ENCODE peak calls at places on chromosomes 6 and 20, in five cellular contexts. F is HFFc6, P is lung, X is cardiac muscle cell, N is upper lobe of right lung. K is an unnamed sample.
A peak's percentile ranks its signal among the peaks of the same experiment; 100 is the strongest.

GRCh38 chr20:22462975-22463914 is 121.1 kb downstream of the FOXA2 start:
- DNase-seq in N (no peak), X (peak; percentile 8), P (no peak), F (no peak), K (no peak)

GRCh38 chr20:5482791-5483190 is 166.0 kb upstream of the PROKR2 start:
- DNase-seq in P (no peak), X (peak; percentile 56), N (no peak), F (no peak), K (no peak)

GRCh38 chr20:16707674-16708073 is 22.2 kb upstream of the SNRPB2 start:
- DNase-seq in X (no peak), F (no peak), P (no peak), N (no peak), K (no peak)

GRCh38 chr6:131982740-131983259 is 31.6 kb upstream of the CCN2 start:
- DNase-seq in P (no peak), X (peak; percentile 79), F (peak; percentile 75), N (no peak), K (peak; percentile 49)

GRCh38 chr20:23629017-23629541 is 8.7 kb downstream of the CST3 start:
- DNase-seq in X (peak; percentile 88), N (no peak), P (no peak), F (peak; percentile 39), K (no peak)

GRCh38 chr6:112701201-112701600 is 354.1 kb downstream of the RFPL4B start:
- DNase-seq in X (peak; percentile 59), N (no peak), P (no peak), F (no peak), K (no peak)

GRCh38 chr20:57387945-57388351 is 3.2 kb upstream of the RBM38 start:
- DNase-seq in F (no peak), X (no peak), P (no peak), N (no peak), K (no peak)

GRCh38 chr6:514396-514973 is 122.9 kb downstream of the IRF4 start:
- DNase-seq in N (no peak), X (no peak), F (no peak), P (no peak), K (no peak)

GRCh38 chr6:24584390-24584735 is 61.6 kb downstream of the KIAA0319 start:
- DNase-seq in P (no peak), X (no peak), N (no peak), F (no peak), K (no peak)

GRCh38 chr6:32885698-32886286 is 31.8 kb downstream of the PSMB9 start:
- DNase-seq in X (peak; percentile 84), P (no peak), N (no peak), F (peak; percentile 61), K (peak; percentile 44)

GRCh38 chr6:161835426-161836029 is 561.7 kb upstream of the AGPAT4 start:
- DNase-seq in F (no peak), N (no peak), X (peak; percentile 3), P (peak; percentile 24), K (no peak)

GRCh38 chr20:48606117-48606840 is 221.5 kb downstream of the PREX1 start:
- DNase-seq in F (no peak), X (no peak), N (peak; percentile 42), P (no peak), K (no peak)

DNA sequence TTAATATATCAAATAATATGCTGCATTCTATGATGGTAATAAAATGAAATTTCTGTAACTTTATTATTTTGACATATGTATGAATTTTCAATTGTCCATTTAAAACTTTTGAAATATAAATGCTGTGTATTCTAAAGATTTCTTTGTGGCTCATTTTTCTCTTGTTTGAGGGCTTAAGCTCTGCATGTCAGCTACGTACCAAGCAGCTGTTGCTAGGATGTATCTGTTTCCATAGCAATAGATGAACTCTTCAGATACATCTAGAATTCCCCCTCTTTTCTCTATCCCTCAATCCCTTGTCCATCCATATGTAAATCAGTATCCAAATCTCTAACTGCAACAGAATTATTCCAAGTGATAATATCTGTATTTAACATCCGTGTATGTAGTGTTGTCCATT is 76.5 kb upstream of the OPRM1 start:
- DNase-seq in X (no peak), N (no peak), P (no peak), F (no peak), K (no peak)
- TF ChIP-seq CTCF in X (no peak), N (no peak), P (no peak), F (no peak), K (no peak)

DNA sequence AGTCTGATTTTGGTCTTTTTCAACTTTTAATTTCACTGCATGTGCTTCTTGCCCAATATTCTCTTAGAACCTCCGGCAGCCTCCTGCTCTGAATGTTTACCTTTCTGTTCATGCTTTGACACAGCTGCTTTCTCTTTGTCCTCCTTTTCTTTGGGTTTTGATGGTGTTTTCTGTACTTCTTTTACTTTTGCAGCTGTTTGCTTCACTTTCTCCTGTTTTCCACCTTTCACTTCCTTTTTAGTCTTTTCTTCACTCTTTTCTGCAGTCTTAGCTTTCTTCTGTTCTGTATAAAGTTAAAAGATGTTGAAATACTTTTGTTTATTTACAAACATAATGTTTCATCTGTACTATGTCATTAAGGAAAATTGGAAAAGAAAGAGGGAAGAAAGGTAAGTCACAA is 133.1 kb downstream of the TRDN start:
- DNase-seq in X (no peak), N (no peak), F (no peak), P (no peak), K (no peak)
- TF ChIP-seq CTCF in X (no peak), N (no peak), F (no peak), P (no peak), K (no peak)

GRCh38 chr6:125750692-125751333 is 1.4 kb downstream of the HEY2 start:
- DNase-seq in P (no peak), N (no peak), X (no peak), F (no peak), K (no peak)

GRCh38 chr6:125748534-125749111 is 809 bp upstream of the HEY2 start:
- DNase-seq in F (no peak), P (no peak), N (no peak), X (peak; percentile 25), K (no peak)

GRCh38 chr6:125747589-125748533 is 1.6 kb upstream of the HEY2 start:
- DNase-seq in F (no peak), P (no peak), N (peak; percentile 71), X (peak; percentile 12), K (no peak)

GRCh38 chr6:125749864-125750691 is 646 bp downstream of the HEY2 start:
- DNase-seq in P (no peak), F (no peak), X (no peak), N (no peak), K (no peak)

GRCh38 chr6:125749112-125749863 is at the start of gene HEY2:
- DNase-seq in F (peak; percentile 60), N (peak; percentile 97), P (peak; percentile 90), X (peak; percentile 96), K (peak; percentile 51)
- TF ChIP-seq CTCF in F (peak; percentile 13), N (no peak), P (no peak), X (no peak), K (no peak)

GRCh38 chr6:57172136-57173055 is at the start of gene BAG2:
- DNase-seq in P (peak; percentile 83), X (peak; percentile 96), N (peak; percentile 92), F (peak; percentile 85), K (peak; percentile 75)
- TF ChIP-seq CTCF in P (no peak), X (peak; percentile 13), N (peak; percentile 20), F (peak; percentile 60), K (no peak)

GRCh38 chr6:34562350-34562749 is 6.2 kb upstream of the SPDEF start:
- DNase-seq in X (no peak), N (no peak), F (no peak), P (no peak), K (no peak)

GRCh38 chr6:34558172-34558714 is 2.1 kb upstream of the SPDEF start:
- DNase-seq in X (no peak), P (no peak), N (no peak), F (no peak), K (no peak)

GRCh38 chr6:34561227-34561530 is 5.0 kb upstream of the SPDEF start:
- DNase-seq in F (no peak), P (no peak), X (no peak), N (no peak), K (no peak)

GRCh38 chr6:34559651-34560365 is 3.7 kb upstream of the SPDEF start:
- DNase-seq in P (no peak), N (no peak), X (no peak), F (no peak), K (no peak)

DNA sequence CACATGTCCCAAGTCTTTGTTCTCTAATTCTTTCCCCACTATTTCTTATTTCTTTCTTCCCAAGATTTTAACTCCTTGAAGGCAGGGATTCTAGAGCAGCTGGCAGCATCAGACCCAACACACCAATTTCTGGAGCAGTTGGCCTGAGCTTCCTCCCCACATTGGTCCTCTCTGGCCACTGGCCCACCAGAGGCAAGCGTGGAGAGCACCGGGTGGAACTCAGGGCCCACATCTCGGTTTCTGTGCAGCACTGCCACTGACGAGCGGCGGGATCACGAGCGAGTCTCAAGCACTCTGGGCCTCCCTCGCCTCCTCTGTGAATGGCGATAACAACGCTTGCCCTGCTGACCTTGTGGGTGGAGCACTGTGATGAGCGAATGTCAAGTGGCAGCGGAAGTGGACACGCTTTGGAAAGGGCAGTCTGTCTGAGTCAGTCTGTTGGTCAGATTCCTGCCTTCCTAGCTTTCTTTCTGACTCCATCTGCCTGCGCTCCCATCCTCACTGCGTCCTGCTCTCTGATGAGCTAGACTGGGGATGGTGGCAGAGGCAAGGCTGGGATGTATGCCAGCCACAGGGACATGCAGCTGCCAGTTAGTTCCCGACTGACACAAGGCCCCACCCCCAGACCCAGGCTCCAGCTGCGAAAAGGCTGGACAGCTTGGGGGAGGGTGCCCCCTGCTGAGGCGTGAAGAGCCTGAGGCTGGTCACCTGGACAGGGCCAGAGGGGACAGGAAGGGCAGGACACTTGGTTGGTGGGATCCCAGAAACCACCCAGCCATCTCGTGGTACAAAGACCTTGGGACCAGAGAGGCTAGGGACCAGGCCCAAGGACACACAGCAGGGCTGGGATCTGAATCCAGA is 4.5 kb upstream of the SPDEF start:
- DNase-seq in F (peak; percentile 16), X (peak; percentile 55), P (no peak), N (no peak), K (no peak)
- TF ChIP-seq CTCF in F (no peak), X (peak; percentile 21), P (no peak), N (no peak), K (no peak)

GRCh38 chr20:37899105-37900045 is 3.6 kb upstream of the VSTM2L start:
- DNase-seq in N (no peak), F (no peak), P (no peak), X (no peak), K (no peak)
- TF ChIP-seq CTCF in N (no peak), F (peak; percentile 29), P (no peak), X (no peak), K (no peak)

K was measured in AG09319.